ENCODE peak calls at places on chromosomes 6 and 20, in four cellular contexts. U is breast epithelium, T is AG10803, E is sigmoid colon. V is an unnamed sample.

GRCh38 chr20:37990571-37991151 is 42.6 kb downstream of the TTI1 start:
- DNase-seq in U (no peak), T (peak; percentile 79), E (no peak), V (no peak)

GRCh38 chr6:160662842-160663241 is 1.2 kb downstream of the LPA start:
- DNase-seq in U (no peak), T (no peak), E (no peak), V (no peak)

GRCh38 chr6:117440558-117441525 is 15.1 kb upstream of the ROS1 start:
- DNase-seq in U (no peak), T (peak; percentile 99), E (no peak), V (no peak)

GRCh38 chr6:90274481-90275030 is 22.1 kb downstream of the BACH2 start:
- DNase-seq in U (no peak), T (no peak), E (no peak), V (no peak)

GRCh38 chr6:24064106-24064505 is 61.9 kb upstream of the NRSN1 start:
- DNase-seq in U (no peak), T (no peak), E (no peak), V (peak; percentile 10)

GRCh38 chr6:15287670-15288069 is 41.8 kb downstream of the JARID2 start:
- DNase-seq in U (no peak), T (no peak), E (no peak), V (no peak)

GRCh38 chr6:107786709-107787588 is 37.2 kb downstream of the SCML4 start:
- DNase-seq in U (no peak), T (no peak), E (no peak), V (peak; percentile 21)

GRCh38 chr6:42746452-42747400 is 823 bp upstream of the TBCC start:
- DNase-seq in U (peak; percentile 78), T (peak; percentile 92), E (peak; percentile 92), V (peak; percentile 80)

GRCh38 chr6:3195695-3196497 is 31.6 kb downstream of the TUBB2B start:
- DNase-seq in U (no peak), T (no peak), E (no peak), V (no peak)

GRCh38 chr6:75422024-75422639 is 71.5 kb downstream of the FILIP1 start:
- DNase-seq in U (no peak), T (peak; percentile 73), E (no peak), V (no peak)

GRCh38 chr6:136160255-136160654 is 89.9 kb downstream of the MTFR2 start:
- DNase-seq in U (no peak), T (no peak), E (no peak), V (no peak)

GRCh38 chr20:38843346-38843745 is 37.8 kb downstream of the PPP1R16B start:
- DNase-seq in U (no peak), T (no peak), E (no peak), V (no peak)

GRCh38 chr20:48282591-48283228 is 497.4 kb upstream of the SULF2 start:
- DNase-seq in U (no peak), T (no peak), E (no peak), V (no peak)

GRCh38 chr20:40659567-40659966 is 29.5 kb downstream of the MAFB start:
- DNase-seq in U (no peak), T (no peak), E (no peak), V (no peak)

GRCh38 chr6:13453771-13454251 is 33.6 kb downstream of the GFOD1 start:
- DNase-seq in U (no peak), T (no peak), E (no peak), V (no peak)

GRCh38 chr6:169232507-169232931 is 21.1 kb downstream of the THBS2 start:
- DNase-seq in U (no peak), T (no peak), E (no peak), V (no peak)

GRCh38 chr20:52410746-52411317 is 219.3 kb upstream of the ZFP64 start:
- DNase-seq in U (no peak), T (peak; percentile 74), E (no peak), V (no peak)

GRCh38 chr6:55758156-55758942 is 117.0 kb downstream of the BMP5 start:
- DNase-seq in U (no peak), T (peak; percentile 70), E (no peak), V (no peak)

GRCh38 chr6:169806718-169807117 is 55.3 kb downstream of the ERMARD start:
- DNase-seq in U (no peak), T (no peak), E (no peak), V (no peak)

GRCh38 chr6:136508701-136509387 is 41.4 kb downstream of the MAP7 start:
- DNase-seq in U (no peak), T (no peak), E (no peak), V (no peak)

GRCh38 chr6:166627875-166628849 is 1.1 kb upstream of the RPS6KA2 start:
- DNase-seq in U (peak; percentile 62), T (peak; percentile 29), E (peak; percentile 83), V (peak; percentile 71)

GRCh38 chr20:50913976-50914375 is 17.3 kb downstream of the ADNP start:
- DNase-seq in U (no peak), T (peak; percentile 70), E (no peak), V (no peak)

GRCh38 chr6:155366325-155366724 is 52.0 kb upstream of the TFB1M start:
- DNase-seq in U (no peak), T (no peak), E (no peak), V (no peak)

GRCh38 chr6:11080296-11080695 is 13.3 kb upstream of the SMIM13 start:
- DNase-seq in U (no peak), T (no peak), E (no peak), V (no peak)

GRCh38 chr6:2938632-2939083 is 32.7 kb downstream of the SERPINB6 start:
- DNase-seq in U (no peak), T (no peak), E (no peak), V (no peak)

GRCh38 chr6:53353624-53354023 is 4.9 kb upstream of the ELOVL5 start:
- DNase-seq in U (no peak), T (no peak), E (no peak), V (no peak)

GRCh38 chr20:37670426-37670825 is 23.4 kb upstream of the CTNNBL1 start:
- DNase-seq in U (no peak), T (peak; percentile 54), E (peak; percentile 73), V (no peak)

GRCh38 chr6:30572078-30572605 is 900 bp downstream of the ABCF1 start:
- DNase-seq in U (no peak), T (no peak), E (no peak), V (no peak)

GRCh38 chr20:49400410-49400809 is 82.1 kb downstream of the KCNB1 start:
- DNase-seq in U (no peak), T (peak; percentile 36), E (peak; percentile 93), V (no peak)

GRCh38 chr6:1346556-1347186 is 34.8 kb downstream of the FOXQ1 start:
- DNase-seq in U (no peak), T (no peak), E (no peak), V (no peak)

GRCh38 chr6:143698759-143699750 is 21.3 kb downstream of the PHACTR2 start:
- DNase-seq in U (no peak), T (peak; percentile 52), E (no peak), V (no peak)
- TF ChIP-seq CTCF in U (no peak), T (no peak), E (no peak), V (no peak)

DNA sequence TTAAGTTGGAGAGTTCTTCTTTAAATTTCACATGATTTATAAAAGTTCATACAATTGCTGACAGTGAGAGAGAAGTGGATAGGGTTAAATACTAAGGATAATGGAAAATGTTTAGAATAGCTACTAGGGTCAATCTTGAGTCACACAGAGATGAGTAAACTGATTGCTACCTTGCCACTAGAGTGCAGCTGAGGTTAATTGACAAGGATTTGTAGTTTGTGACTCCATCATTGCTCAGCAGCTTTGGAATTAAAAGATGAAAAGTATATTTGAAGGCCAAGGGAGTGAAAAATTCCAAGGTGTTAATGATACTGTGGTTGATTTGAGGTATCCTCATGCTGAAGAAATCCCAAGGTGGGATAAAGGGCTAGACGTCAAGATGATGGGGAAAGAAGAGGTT is 524.0 kb downstream of the UTRN start:
- DNase-seq in U (no peak), T (peak; percentile 42), E (no peak), V (no peak)
- TF ChIP-seq CTCF in U (no peak), T (no peak), E (no peak), V (no peak)

GRCh38 chr6:157990321-157991066 is 8.8 kb downstream of the SYNJ2 start:
- DNase-seq in U (no peak), T (no peak), E (no peak), V (no peak)

GRCh38 chr6:157991067-157991432 is 9.4 kb downstream of the SYNJ2 start:
- DNase-seq in U (no peak), T (no peak), E (no peak), V (no peak)

GRCh38 chr6:157988700-157989063 is 7.0 kb downstream of the SYNJ2 start:
- DNase-seq in U (no peak), T (no peak), E (peak; percentile 39), V (no peak)

GRCh38 chr6:157987788-157988699 is 6.4 kb downstream of the SYNJ2 start:
- DNase-seq in U (no peak), T (no peak), E (peak; percentile 53), V (no peak)

DNA sequence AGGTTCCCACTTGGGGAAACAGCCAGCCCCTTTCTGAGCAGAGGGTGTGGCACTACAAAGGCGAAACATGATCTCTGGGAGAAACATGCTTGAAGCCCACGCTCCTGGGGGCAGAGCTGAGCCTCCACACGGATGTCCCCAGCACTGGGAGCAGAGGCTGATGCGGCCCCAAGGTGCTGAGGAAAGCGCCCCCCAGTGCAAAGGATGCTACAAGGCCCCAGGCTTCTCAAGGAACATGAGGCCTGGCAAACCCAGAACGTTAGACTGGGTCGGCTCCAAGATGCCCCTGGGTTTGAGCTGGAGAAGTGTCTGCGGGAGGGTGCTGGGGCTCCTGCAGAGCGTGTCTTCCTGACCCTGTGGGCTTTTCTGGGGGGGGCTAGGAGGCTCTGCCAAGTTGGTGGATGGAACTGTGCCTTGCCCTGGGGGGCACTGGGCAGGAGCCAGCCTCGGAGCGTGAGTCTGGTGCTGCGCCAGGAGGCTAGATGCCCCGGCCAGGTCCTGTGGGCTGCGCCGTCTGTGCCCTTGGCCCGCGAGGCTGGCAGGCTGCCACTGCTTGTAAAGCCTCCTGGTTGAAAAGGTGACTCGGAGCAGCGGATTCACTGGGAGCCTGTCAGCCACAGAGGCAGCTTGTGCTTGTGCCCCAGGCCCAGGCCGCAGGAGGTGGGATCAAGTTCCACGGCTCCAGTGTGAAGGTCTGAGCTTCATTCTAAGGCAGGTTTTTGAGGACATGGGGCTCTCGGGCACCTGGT is 8.1 kb downstream of the SYNJ2 start:
- DNase-seq in U (peak; percentile 90), T (no peak), E (peak; percentile 90), V (no peak)
- TF ChIP-seq CTCF in U (no peak), T (no peak), E (no peak), V (no peak)

GRCh38 chr6:152642578-152643375 is 5.6 kb upstream of the SYNE1 start:
- DNase-seq in U (no peak), T (peak; percentile 67), E (no peak), V (peak; percentile 35)
- TF ChIP-seq CTCF in U (no peak), T (peak; percentile 70), E (no peak), V (peak; percentile 44)

DNA sequence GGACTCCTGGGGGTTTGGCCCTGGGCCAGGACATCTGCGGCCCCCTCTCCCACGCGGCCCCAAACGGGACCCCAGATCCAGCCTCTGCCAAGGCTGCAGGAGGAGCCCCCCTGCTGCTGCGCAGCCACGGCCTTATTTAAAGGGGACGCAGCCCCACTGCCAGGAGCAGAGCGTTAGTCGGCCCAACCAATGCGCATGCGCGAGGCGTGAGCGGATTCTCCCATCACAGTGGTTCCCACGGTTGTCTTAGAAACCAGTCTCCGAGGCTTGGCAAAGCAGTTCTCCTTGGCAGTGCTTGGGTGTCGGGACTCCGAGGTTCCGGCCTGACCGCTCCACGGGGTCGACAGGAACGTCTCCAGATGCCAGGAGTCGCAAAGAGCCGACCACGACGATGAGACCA is 288.3 kb upstream of the ZNF337 start:
- DNase-seq in U (no peak), T (peak; percentile 46), E (peak; percentile 78), V (no peak)
- TF ChIP-seq CTCF in U (no peak), T (no peak), E (no peak), V (no peak)

V was measured in nephron progenitor cell.